ENCODE peak calls at places on chromosome X, in nine cellular contexts. One of them, this sample, is unnamed. For H3K27me3, the result is how much of the 10 kb centered on the place peaks cover.

GRCh38 chrX:35150052-35150451 is 207.5 kb downstream of the FAM47B start:
- DNase-seq in sigmoid colon: no peak
- DNase-seq in upper lobe of left lung: no peak
- DNase-seq in Panc1: no peak
- DNase-seq in GM12878: no peak
- DNase-seq in PC-3: no peak
- DNase-seq in stomach: no peak
- DNase-seq in tibial artery: no peak
- DNase-seq in brain microvascular endothelial cell: no peak
- DNase-seq in this sample: no peak

GRCh38 chrX:47483310-47484268 is 567 bp upstream of the ZNF41 start:
- DNase-seq in brain microvascular endothelial cell: no peak
- DNase-seq in PC-3: peak
- DNase-seq in GM12878: no peak
- DNase-seq in Panc1: no peak
- DNase-seq in tibial artery: no peak
- DNase-seq in stomach: no peak
- DNase-seq in sigmoid colon: peak
- DNase-seq in upper lobe of left lung: peak
- DNase-seq in this sample: no peak

GRCh38 chrX:128717635-128718578 is 665.7 kb upstream of the ACTRT1 start:
- DNase-seq in Panc1: no peak
- DNase-seq in brain microvascular endothelial cell: no peak
- DNase-seq in upper lobe of left lung: no peak
- DNase-seq in PC-3: no peak
- DNase-seq in GM12878: no peak
- DNase-seq in sigmoid colon: no peak
- DNase-seq in tibial artery: no peak
- DNase-seq in stomach: no peak
- DNase-seq in this sample: no peak

GRCh38 chrX:36334508-36335015 is 415.0 kb downstream of the CFAP47 start:
- DNase-seq in sigmoid colon: no peak
- DNase-seq in tibial artery: no peak
- DNase-seq in Panc1: no peak
- DNase-seq in GM12878: no peak
- DNase-seq in upper lobe of left lung: no peak
- DNase-seq in stomach: no peak
- DNase-seq in PC-3: peak
- DNase-seq in brain microvascular endothelial cell: no peak
- DNase-seq in this sample: no peak

GRCh38 chrX:39519213-39519544 is 578.6 kb downstream of the BCOR start:
- DNase-seq in stomach: peak
- DNase-seq in PC-3: peak
- DNase-seq in sigmoid colon: no peak
- DNase-seq in brain microvascular endothelial cell: no peak
- DNase-seq in tibial artery: no peak
- DNase-seq in upper lobe of left lung: no peak
- DNase-seq in Panc1: no peak
- DNase-seq in GM12878: no peak
- DNase-seq in this sample: no peak

GRCh38 chrX:38275615-38276014 is 51.7 kb downstream of the RPGR start:
- DNase-seq in brain microvascular endothelial cell: peak
- DNase-seq in sigmoid colon: no peak
- DNase-seq in upper lobe of left lung: no peak
- DNase-seq in tibial artery: no peak
- DNase-seq in PC-3: peak
- DNase-seq in stomach: no peak
- DNase-seq in Panc1: peak
- DNase-seq in GM12878: peak
- DNase-seq in this sample: no peak

GRCh38 chrX:129823523-129823922 is 20.2 kb downstream of the ZDHHC9 start:
- DNase-seq in GM12878: no peak
- DNase-seq in upper lobe of left lung: no peak
- DNase-seq in PC-3: no peak
- DNase-seq in tibial artery: no peak
- DNase-seq in sigmoid colon: no peak
- DNase-seq in stomach: no peak
- DNase-seq in Panc1: no peak
- DNase-seq in brain microvascular endothelial cell: no peak
- DNase-seq in this sample: no peak

GRCh38 chrX:13816899-13817298 is at the start of gene GPM6B:
- DNase-seq in brain microvascular endothelial cell: no peak
- DNase-seq in PC-3: no peak
- DNase-seq in sigmoid colon: peak
- DNase-seq in upper lobe of left lung: no peak
- DNase-seq in GM12878: no peak
- DNase-seq in stomach: no peak
- DNase-seq in Panc1: no peak
- DNase-seq in tibial artery: no peak
- DNase-seq in this sample: peak

GRCh38 chrX:18574591-18574990 is 97.3 kb downstream of the RS1 start:
- DNase-seq in brain microvascular endothelial cell: peak
- DNase-seq in GM12878: no peak
- DNase-seq in stomach: no peak
- DNase-seq in upper lobe of left lung: no peak
- DNase-seq in PC-3: peak
- DNase-seq in tibial artery: peak
- DNase-seq in Panc1: no peak
- DNase-seq in sigmoid colon: peak
- DNase-seq in this sample: no peak

GRCh38 chrX:43679058-43679457 is 23.0 kb downstream of the MAOA start:
- DNase-seq in brain microvascular endothelial cell: no peak
- DNase-seq in stomach: no peak
- DNase-seq in tibial artery: no peak
- DNase-seq in Panc1: no peak
- DNase-seq in sigmoid colon: no peak
- DNase-seq in PC-3: no peak
- DNase-seq in upper lobe of left lung: no peak
- DNase-seq in GM12878: no peak
- DNase-seq in this sample: no peak
- H3K27me3 ChIP-seq in brain microvascular endothelial cell: under half
- H3K27me3 ChIP-seq in stomach: under half
- H3K27me3 ChIP-seq in tibial artery: under half
- H3K27me3 ChIP-seq in Panc1: under half
- H3K27me3 ChIP-seq in sigmoid colon: under half
- H3K27me3 ChIP-seq in PC-3: under half
- H3K27me3 ChIP-seq in upper lobe of left lung: under half
- H3K27me3 ChIP-seq in GM12878: under half
- H3K27me3 ChIP-seq in this sample: under half

GRCh38 chrX:147848009-147848408 is 63.7 kb upstream of the FMR1 start:
- DNase-seq in Panc1: no peak
- DNase-seq in upper lobe of left lung: peak
- DNase-seq in GM12878: no peak
- DNase-seq in stomach: no peak
- DNase-seq in tibial artery: no peak
- DNase-seq in PC-3: peak
- DNase-seq in sigmoid colon: no peak
- DNase-seq in brain microvascular endothelial cell: no peak
- DNase-seq in this sample: no peak
- H3K27ac ChIP-seq in Panc1: no peak
- H3K27ac ChIP-seq in upper lobe of left lung: no peak
- H3K27ac ChIP-seq in GM12878: no peak
- H3K27ac ChIP-seq in stomach: no peak
- H3K27ac ChIP-seq in tibial artery: no peak
- H3K27ac ChIP-seq in PC-3: no peak
- H3K27ac ChIP-seq in sigmoid colon: no peak
- H3K27ac ChIP-seq in brain microvascular endothelial cell: no peak
- H3K27ac ChIP-seq in this sample: no peak

GRCh38 chrX:40578039-40578438 is 2.7 kb upstream of the ATP6AP2 start:
- DNase-seq in GM12878: no peak
- DNase-seq in brain microvascular endothelial cell: no peak
- DNase-seq in stomach: no peak
- DNase-seq in Panc1: no peak
- DNase-seq in PC-3: no peak
- DNase-seq in sigmoid colon: no peak
- DNase-seq in upper lobe of left lung: no peak
- DNase-seq in tibial artery: no peak
- DNase-seq in this sample: no peak

GRCh38 chrX:40570346-40571093 is 10.2 kb upstream of the ATP6AP2 start:
- DNase-seq in sigmoid colon: no peak
- DNase-seq in stomach: no peak
- DNase-seq in tibial artery: no peak
- DNase-seq in PC-3: no peak
- DNase-seq in upper lobe of left lung: no peak
- DNase-seq in brain microvascular endothelial cell: no peak
- DNase-seq in Panc1: no peak
- DNase-seq in GM12878: peak
- DNase-seq in this sample: no peak

GRCh38 chrX:40571600-40571999 is 9.2 kb upstream of the ATP6AP2 start:
- DNase-seq in Panc1: no peak
- DNase-seq in upper lobe of left lung: no peak
- DNase-seq in sigmoid colon: no peak
- DNase-seq in tibial artery: no peak
- DNase-seq in PC-3: no peak
- DNase-seq in stomach: no peak
- DNase-seq in GM12878: no peak
- DNase-seq in brain microvascular endothelial cell: no peak
- DNase-seq in this sample: no peak

GRCh38 chrX:40576291-40576690 is 4.5 kb upstream of the ATP6AP2 start:
- DNase-seq in sigmoid colon: no peak
- DNase-seq in Panc1: no peak
- DNase-seq in GM12878: no peak
- DNase-seq in brain microvascular endothelial cell: no peak
- DNase-seq in tibial artery: no peak
- DNase-seq in stomach: no peak
- DNase-seq in PC-3: no peak
- DNase-seq in upper lobe of left lung: no peak
- DNase-seq in this sample: no peak

DNA sequence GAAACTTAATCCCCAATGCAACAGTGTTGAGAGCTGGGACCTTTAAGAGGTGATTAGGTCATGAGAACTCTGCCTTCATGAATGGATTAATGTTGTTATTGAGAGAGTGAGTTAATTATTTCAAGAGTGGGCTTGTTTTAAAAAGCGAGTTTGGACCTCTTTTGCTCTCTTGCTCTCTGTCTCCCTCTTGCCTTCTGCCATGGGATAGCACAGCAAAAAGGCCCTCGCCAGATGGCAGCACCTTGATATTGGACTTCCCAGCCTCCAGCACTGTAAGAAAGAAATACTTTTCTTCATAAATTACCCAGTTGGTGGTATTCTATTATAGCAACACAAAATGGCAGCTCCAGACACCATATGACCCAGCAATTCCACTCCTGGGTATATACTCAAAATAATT is 7.0 kb upstream of the ATP6AP2 start:
- DNase-seq in stomach: no peak
- DNase-seq in brain microvascular endothelial cell: peak
- DNase-seq in sigmoid colon: no peak
- DNase-seq in tibial artery: no peak
- DNase-seq in PC-3: peak
- DNase-seq in upper lobe of left lung: no peak
- DNase-seq in Panc1: peak
- DNase-seq in GM12878: no peak
- DNase-seq in this sample: no peak
- TF ChIP-seq CTCF in stomach: no peak
- TF ChIP-seq CTCF in brain microvascular endothelial cell: peak
- TF ChIP-seq CTCF in sigmoid colon: no peak
- TF ChIP-seq CTCF in tibial artery: no peak
- TF ChIP-seq CTCF in PC-3: peak
- TF ChIP-seq CTCF in upper lobe of left lung: no peak
- TF ChIP-seq CTCF in Panc1: peak
- TF ChIP-seq CTCF in GM12878: peak
- TF ChIP-seq CTCF in this sample: no peak

GRCh38 chrX:140151316-140151715 is 186.0 kb upstream of the CXorf66 start:
- DNase-seq in PC-3: peak
- DNase-seq in sigmoid colon: no peak
- DNase-seq in Panc1: no peak
- DNase-seq in brain microvascular endothelial cell: no peak
- DNase-seq in GM12878: no peak
- DNase-seq in upper lobe of left lung: no peak
- DNase-seq in stomach: no peak
- DNase-seq in tibial artery: no peak
- DNase-seq in this sample: no peak
- H3K27me3 ChIP-seq in PC-3: under half
- H3K27me3 ChIP-seq in sigmoid colon: under half
- H3K27me3 ChIP-seq in Panc1: under half
- H3K27me3 ChIP-seq in brain microvascular endothelial cell: under half
- H3K27me3 ChIP-seq in GM12878: under half
- H3K27me3 ChIP-seq in upper lobe of left lung: under half
- H3K27me3 ChIP-seq in stomach: under half
- H3K27me3 ChIP-seq in tibial artery: under half
- H3K27me3 ChIP-seq in this sample: under half

DNA sequence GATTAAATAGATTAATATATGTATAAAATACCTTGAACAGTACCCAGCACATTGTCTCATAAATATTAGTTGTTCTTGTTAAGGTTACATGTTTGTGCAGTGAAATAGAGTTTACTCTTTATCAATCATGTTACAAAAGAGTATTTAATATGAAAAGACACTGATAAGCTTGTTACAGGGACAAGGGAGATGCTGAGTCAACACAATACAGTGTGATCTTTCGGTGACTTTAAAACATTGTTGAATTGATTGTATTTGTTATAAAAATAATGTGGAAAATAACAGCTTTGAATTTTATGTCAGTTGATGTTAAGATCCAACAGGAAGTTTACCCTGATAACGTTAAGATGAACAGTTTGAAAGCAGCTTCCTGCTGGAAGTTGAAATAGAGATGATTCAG is 1.4 kb upstream of the WDR13 start:
- DNase-seq in tibial artery: no peak
- DNase-seq in PC-3: no peak
- DNase-seq in brain microvascular endothelial cell: no peak
- DNase-seq in GM12878: no peak
- DNase-seq in Panc1: no peak
- DNase-seq in upper lobe of left lung: no peak
- DNase-seq in stomach: no peak
- DNase-seq in sigmoid colon: no peak
- DNase-seq in this sample: no peak
- H3K27ac ChIP-seq in tibial artery: no peak
- H3K27ac ChIP-seq in PC-3: no peak
- H3K27ac ChIP-seq in brain microvascular endothelial cell: no peak
- H3K27ac ChIP-seq in GM12878: no peak
- H3K27ac ChIP-seq in Panc1: no peak
- H3K27ac ChIP-seq in upper lobe of left lung: peak
- H3K27ac ChIP-seq in stomach: no peak
- H3K27ac ChIP-seq in sigmoid colon: no peak
- H3K27ac ChIP-seq in this sample: no peak

GRCh38 chrX:52574416-52575275 is 57.8 kb upstream of the XAGE1B start:
- DNase-seq in Panc1: peak
- DNase-seq in PC-3: peak
- DNase-seq in brain microvascular endothelial cell: peak
- DNase-seq in GM12878: peak
- DNase-seq in stomach: no peak
- DNase-seq in tibial artery: no peak
- DNase-seq in upper lobe of left lung: no peak
- DNase-seq in sigmoid colon: no peak
- DNase-seq in this sample: no peak
- TF ChIP-seq CTCF in Panc1: peak
- TF ChIP-seq CTCF in PC-3: peak
- TF ChIP-seq CTCF in brain microvascular endothelial cell: peak
- TF ChIP-seq CTCF in GM12878: peak
- TF ChIP-seq CTCF in stomach: no peak
- TF ChIP-seq CTCF in tibial artery: peak
- TF ChIP-seq CTCF in upper lobe of left lung: peak
- TF ChIP-seq CTCF in sigmoid colon: no peak
- TF ChIP-seq CTCF in this sample: peak

GRCh38 chrX:109732319-109732779 is 708 bp downstream of the ACSL4 start:
- DNase-seq in Panc1: no peak
- DNase-seq in upper lobe of left lung: no peak
- DNase-seq in PC-3: peak
- DNase-seq in GM12878: no peak
- DNase-seq in sigmoid colon: no peak
- DNase-seq in stomach: no peak
- DNase-seq in tibial artery: no peak
- DNase-seq in brain microvascular endothelial cell: no peak
- DNase-seq in this sample: no peak
- H3K27me3 ChIP-seq in Panc1: under half
- H3K27me3 ChIP-seq in upper lobe of left lung: under half
- H3K27me3 ChIP-seq in PC-3: under half
- H3K27me3 ChIP-seq in GM12878: under half
- H3K27me3 ChIP-seq in sigmoid colon: under half
- H3K27me3 ChIP-seq in stomach: under half
- H3K27me3 ChIP-seq in tibial artery: under half
- H3K27me3 ChIP-seq in brain microvascular endothelial cell: under half
- H3K27me3 ChIP-seq in this sample: under half

This sample was measured in dorsolateral prefrontal cortex.